ENCODE peak calls at places on chromosomes 16 and 17, in five cellular contexts. L is GM06990, B is activated B cell treated with CpG ODN at 0.5 μM for 24 hours, F is GM20000, O is stomach. J is an unnamed sample.

GRCh38 chr16:27253526-27253930 is 15.0 kb downstream of the NSMCE1 start:
- DNase-seq in L (no peak), B (no peak), F (no peak), O (no peak), J (peak; percentile 66)

GRCh38 chr16:29775742-29776408 is 2.2 kb upstream of the ZG16 start:
- DNase-seq in L (no peak), B (no peak), F (no peak), O (no peak), J (no peak)

GRCh38 chr16:27174798-27175197 is 28.5 kb upstream of the KDM8 start:
- DNase-seq in L (no peak), B (no peak), F (no peak), O (no peak), J (no peak)

GRCh38 chr17:11273596-11273995 is 32.6 kb downstream of the SHISA6 start:
- DNase-seq in L (no peak), B (no peak), F (no peak), O (no peak), J (no peak)

GRCh38 chr16:4265676-4266075 is 7.1 kb downstream of the TFAP4 start:
- DNase-seq in L (no peak), B (no peak), F (no peak), O (no peak), J (no peak)

GRCh38 chr16:19046062-19046461 is 21.4 kb upstream of the COQ7 start:
- DNase-seq in L (no peak), B (no peak), F (no peak), O (no peak), J (no peak)

GRCh38 chr17:39678340-39679116 is 9.3 kb downstream of the PGAP3 start:
- DNase-seq in L (no peak), B (no peak), F (no peak), O (peak; percentile 69), J (no peak)

GRCh38 chr17:17701112-17701511 is 19.9 kb downstream of the RAI1 start:
- DNase-seq in L (no peak), B (no peak), F (no peak), O (no peak), J (no peak)

GRCh38 chr17:27591986-27592385 is 39.0 kb upstream of the LGALS9 start:
- DNase-seq in L (no peak), B (no peak), F (no peak), O (no peak), J (no peak)

GRCh38 chr17:50712641-50713296 is 5.1 kb upstream of the ANKRD40 start:
- DNase-seq in L (no peak), B (no peak), F (no peak), O (no peak), J (no peak)

GRCh38 chr16:55494994-55495421 is 13.9 kb upstream of the LPCAT2 start:
- DNase-seq in L (no peak), B (no peak), F (no peak), O (peak; percentile 51), J (peak; percentile 49)

GRCh38 chr17:28746611-28747045 is 2.8 kb downstream of the TRAF4 start:
- DNase-seq in L (no peak), B (no peak), F (no peak), O (peak; percentile 91), J (no peak)

GRCh38 chr16:63289834-63290460 is 1253.7 kb upstream of the CDH8 start:
- DNase-seq in L (no peak), B (no peak), F (peak; percentile 20), O (peak; percentile 46), J (no peak)

GRCh38 chr17:62767997-62768396 is 40.1 kb downstream of the MARCHF10 start:
- DNase-seq in L (no peak), B (no peak), F (no peak), O (no peak), J (no peak)

GRCh38 chr17:52209507-52209906 is 51.0 kb upstream of the CA10 start:
- DNase-seq in L (no peak), B (no peak), F (no peak), O (no peak), J (no peak)

GRCh38 chr17:4944163-4944553 is 4.1 kb downstream of the RNF167 start:
- DNase-seq in L (no peak), B (no peak), F (peak; percentile 47), O (no peak), J (no peak)

GRCh38 chr16:22977294-22977697 is 163.3 kb downstream of the HS3ST2 start:
- DNase-seq in L (no peak), B (no peak), F (no peak), O (no peak), J (no peak)

GRCh38 chr16:66882702-66883101 is 2.4 kb downstream of the PDP2 start:
- DNase-seq in L (no peak), B (no peak), F (no peak), O (no peak), J (no peak)

GRCh38 chr17:6546069-6546718 is 10.2 kb downstream of the PITPNM3 start:
- DNase-seq in L (no peak), B (no peak), F (no peak), O (no peak), J (no peak)

GRCh38 chr16:85240982-85241924 is 129.0 kb upstream of the CIBAR2 start:
- DNase-seq in L (no peak), B (no peak), F (no peak), O (no peak), J (no peak)

GRCh38 chr17:30304778-30305177 is 13.0 kb upstream of the BLMH start:
- DNase-seq in L (no peak), B (no peak), F (no peak), O (no peak), J (no peak)

GRCh38 chr17:81903896-81904599 is 2.0 kb downstream of the NPB start:
- DNase-seq in L (no peak), B (no peak), F (no peak), O (no peak), J (no peak)

GRCh38 chr17:75889454-75889853 is 7.3 kb downstream of the TRIM65 start:
- DNase-seq in L (no peak), B (no peak), F (no peak), O (no peak), J (no peak)

GRCh38 chr16:53703590-53704444 is at the start of the genes FTO and RPGRIP1L:
- DNase-seq in L (peak; percentile 98), B (peak; percentile 91), F (peak; percentile 94), O (peak; percentile 99), J (peak; percentile 100)
- TF ChIP-seq CTCF in L (no peak), B (no peak), F (no peak), O (no peak), J (peak; percentile 6)

GRCh38 chr17:19996086-19996485 is 13.1 kb upstream of the SPECC1 start:
- DNase-seq in L (no peak), B (no peak), F (no peak), O (no peak), J (no peak)

GRCh38 chr17:19991252-19991885 is 13.7 kb upstream of the AKAP10 start:
- DNase-seq in L (no peak), B (no peak), F (no peak), O (no peak), J (peak; percentile 30)

GRCh38 chr17:19996502-19996901 is 12.7 kb upstream of the SPECC1 start:
- DNase-seq in L (no peak), B (no peak), F (no peak), O (no peak), J (no peak)

GRCh38 chr17:19987897-19988296 is 10.3 kb upstream of the AKAP10 start:
- DNase-seq in L (no peak), B (no peak), F (no peak), O (no peak), J (peak; percentile 48)

DNA sequence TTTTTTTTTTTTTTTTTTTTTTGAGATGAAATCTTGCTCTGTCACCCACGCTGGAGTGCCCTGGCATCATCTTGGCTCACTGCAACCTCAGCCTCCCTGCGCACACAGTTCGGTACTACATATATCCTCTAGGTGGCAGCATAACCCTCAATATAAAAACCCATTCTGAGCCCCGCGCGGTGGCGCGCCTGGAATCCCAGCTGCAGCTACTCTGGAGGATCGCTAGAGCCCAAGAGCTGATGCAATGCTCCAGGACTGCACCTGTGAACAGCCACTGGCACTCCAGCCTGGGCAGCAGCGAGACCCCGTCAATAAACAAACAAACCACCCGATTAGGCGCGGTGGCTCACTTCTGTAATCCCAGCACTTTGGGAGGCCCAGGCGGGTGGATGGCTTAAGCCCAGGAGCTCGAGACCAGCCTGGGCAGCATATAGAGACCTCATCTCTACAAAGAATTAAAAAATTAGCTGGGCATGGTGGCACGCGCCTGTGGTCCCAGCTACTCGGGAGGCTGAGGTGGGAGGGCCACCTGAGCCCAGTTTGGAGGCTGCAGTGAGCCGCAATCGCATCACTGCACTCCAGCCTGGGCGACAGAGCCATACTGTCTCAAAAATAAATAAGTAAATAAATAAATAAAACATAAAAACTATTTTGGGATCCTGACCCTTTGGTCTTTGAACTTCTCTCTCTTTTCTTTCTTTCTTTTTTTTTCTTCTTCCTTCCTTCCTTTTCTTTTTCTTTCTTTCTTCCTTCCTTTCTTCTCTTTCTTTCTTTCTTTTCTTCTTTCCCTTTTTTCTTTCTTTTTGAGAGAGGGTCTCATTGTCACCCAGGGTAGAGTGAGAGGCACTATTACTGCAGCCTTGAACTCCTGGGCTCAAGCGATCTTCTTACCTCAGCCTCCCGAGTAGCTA is 15.4 kb upstream of the AKAP10 start:
- DNase-seq in L (peak; percentile 67), B (peak; percentile 47), F (peak; percentile 69), O (peak; percentile 93), J (peak; percentile 93)
- TF ChIP-seq CTCF in L (peak; percentile 62), B (peak; percentile 25), F (peak; percentile 63), O (peak; percentile 12), J (peak; percentile 79)

DNA sequence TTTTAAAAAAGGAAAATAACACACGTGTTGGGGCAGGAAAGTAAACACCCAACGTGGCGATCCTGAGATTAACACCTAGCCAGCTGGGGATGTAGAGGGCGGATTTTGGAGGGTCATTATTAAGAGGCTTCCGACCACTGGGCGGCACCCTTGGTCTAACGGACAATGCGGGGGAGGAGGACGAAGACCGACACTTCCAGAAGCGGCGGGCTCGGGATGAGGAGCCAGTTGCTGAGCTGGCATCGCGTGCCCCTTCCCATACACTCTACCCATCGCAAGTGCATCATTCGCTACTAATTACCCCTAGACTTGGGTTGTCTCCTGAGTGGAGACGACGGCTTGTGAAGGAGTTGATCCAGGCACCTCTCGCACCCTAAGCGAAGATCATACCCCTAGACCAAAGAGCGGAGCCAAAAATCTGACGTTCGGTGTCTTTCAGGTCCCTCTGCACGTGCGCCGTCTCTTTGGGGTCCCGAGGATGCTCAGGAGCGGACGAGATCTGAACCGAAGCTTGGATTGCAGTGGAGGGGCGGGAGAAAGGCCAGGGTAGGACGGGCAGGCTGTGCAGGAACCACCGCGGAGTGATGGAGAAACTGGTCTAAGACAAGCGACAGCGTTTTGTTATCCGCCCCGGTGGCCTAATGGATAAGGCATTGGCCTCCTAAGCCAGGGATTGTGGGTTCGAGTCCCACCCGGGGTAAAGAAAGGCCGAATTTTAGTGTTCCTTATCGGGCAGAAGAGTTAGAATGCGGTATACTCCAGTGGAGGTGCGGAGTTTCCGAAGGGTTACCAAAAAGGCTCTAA is 17.6 kb downstream of the ZNF213 start:
- DNase-seq in L (peak; percentile 82), B (peak; percentile 69), F (peak; percentile 64), O (peak; percentile 86), J (peak; percentile 95)
- TF ChIP-seq CTCF in L (peak; percentile 54), B (no peak), F (peak; percentile 62), O (no peak), J (peak; percentile 57)

GRCh38 chr17:16652847-16653366 is 743 bp downstream of the ZNF624 start:
- DNase-seq in L (no peak), B (no peak), F (no peak), O (no peak), J (no peak)

GRCh38 chr17:16652252-16652651 is 1.4 kb downstream of the ZNF624 start:
- DNase-seq in L (no peak), B (no peak), F (no peak), O (no peak), J (no peak)

GRCh38 chr17:16649585-16649984 is 4.1 kb downstream of the ZNF624 start:
- DNase-seq in L (no peak), B (no peak), F (no peak), O (no peak), J (no peak)

GRCh38 chr17:16653367-16654041 is at the start of gene ZNF624:
- DNase-seq in L (peak; percentile 89), B (peak; percentile 82), F (peak; percentile 94), O (peak; percentile 98), J (peak; percentile 97)
- TF ChIP-seq CTCF in L (no peak), B (no peak), F (no peak), O (no peak), J (no peak)

J was measured in osteocyte.